ENCODE peak calls at places on chromosomes 1 and 21, in six cellular contexts. One of them, this sample, is unnamed.

GRCh38 chr1:172973424-172973823 is 77.3 kb downstream of the TNFSF18 start:
- DNase-seq in left lobe of liver: no peak
- DNase-seq in COR-L47: no peak
- DNase-seq in stimulated activated CD8-positive, alpha-beta memory T cell treated with anti-CD3 and anti-CD28 coated beads, Interleukin-2, amount 100 ng/mL, for 1 hour: no peak
- DNase-seq in hypothalamus: no peak
- DNase-seq in caudate nucleus: no peak
- DNase-seq in this sample: no peak

GRCh38 chr1:160437432-160438319 is 37.3 kb downstream of the VANGL2 start:
- DNase-seq in caudate nucleus: no peak
- DNase-seq in stimulated activated CD8-positive, alpha-beta memory T cell treated with anti-CD3 and anti-CD28 coated beads, Interleukin-2, amount 100 ng/mL, for 1 hour: no peak
- DNase-seq in hypothalamus: no peak
- DNase-seq in left lobe of liver: no peak
- DNase-seq in COR-L47: no peak
- DNase-seq in this sample: no peak

GRCh38 chr1:87074001-87074795 is 159.8 kb downstream of the HS2ST1 start:
- DNase-seq in COR-L47: no peak
- DNase-seq in caudate nucleus: no peak
- DNase-seq in left lobe of liver: no peak
- DNase-seq in hypothalamus: no peak
- DNase-seq in stimulated activated CD8-positive, alpha-beta memory T cell treated with anti-CD3 and anti-CD28 coated beads, Interleukin-2, amount 100 ng/mL, for 1 hour: no peak
- DNase-seq in this sample: no peak

GRCh38 chr1:179817056-179817455 is 60.5 kb downstream of the TOR1AIP2 start:
- DNase-seq in stimulated activated CD8-positive, alpha-beta memory T cell treated with anti-CD3 and anti-CD28 coated beads, Interleukin-2, amount 100 ng/mL, for 1 hour: no peak
- DNase-seq in left lobe of liver: no peak
- DNase-seq in caudate nucleus: no peak
- DNase-seq in hypothalamus: no peak
- DNase-seq in COR-L47: no peak
- DNase-seq in this sample: no peak

GRCh38 chr1:118912574-118912973 is 75.6 kb downstream of the TBX15 start:
- DNase-seq in stimulated activated CD8-positive, alpha-beta memory T cell treated with anti-CD3 and anti-CD28 coated beads, Interleukin-2, amount 100 ng/mL, for 1 hour: no peak
- DNase-seq in COR-L47: no peak
- DNase-seq in caudate nucleus: no peak
- DNase-seq in left lobe of liver: no peak
- DNase-seq in hypothalamus: no peak
- DNase-seq in this sample: no peak

GRCh38 chr1:145707183-145707867 is at the start of gene PDZK1:
- DNase-seq in hypothalamus: no peak
- DNase-seq in left lobe of liver: peak
- DNase-seq in COR-L47: no peak
- DNase-seq in caudate nucleus: no peak
- DNase-seq in stimulated activated CD8-positive, alpha-beta memory T cell treated with anti-CD3 and anti-CD28 coated beads, Interleukin-2, amount 100 ng/mL, for 1 hour: no peak
- DNase-seq in this sample: peak

GRCh38 chr1:235494531-235494930 is 9.7 kb downstream of the B3GALNT2 start:
- DNase-seq in stimulated activated CD8-positive, alpha-beta memory T cell treated with anti-CD3 and anti-CD28 coated beads, Interleukin-2, amount 100 ng/mL, for 1 hour: no peak
- DNase-seq in COR-L47: no peak
- DNase-seq in hypothalamus: no peak
- DNase-seq in left lobe of liver: no peak
- DNase-seq in caudate nucleus: no peak
- DNase-seq in this sample: no peak

GRCh38 chr1:27655151-27655929 is 16.7 kb downstream of the IFI6 start:
- DNase-seq in hypothalamus: no peak
- DNase-seq in stimulated activated CD8-positive, alpha-beta memory T cell treated with anti-CD3 and anti-CD28 coated beads, Interleukin-2, amount 100 ng/mL, for 1 hour: no peak
- DNase-seq in caudate nucleus: no peak
- DNase-seq in COR-L47: no peak
- DNase-seq in left lobe of liver: no peak
- DNase-seq in this sample: no peak

GRCh38 chr1:202888204-202888506 is 794 bp downstream of the RABIF start:
- DNase-seq in COR-L47: no peak
- DNase-seq in hypothalamus: no peak
- DNase-seq in stimulated activated CD8-positive, alpha-beta memory T cell treated with anti-CD3 and anti-CD28 coated beads, Interleukin-2, amount 100 ng/mL, for 1 hour: no peak
- DNase-seq in left lobe of liver: no peak
- DNase-seq in caudate nucleus: no peak
- DNase-seq in this sample: no peak

GRCh38 chr21:36199021-36199420 is 42.4 kb downstream of the DOP1B start:
- DNase-seq in hypothalamus: no peak
- DNase-seq in COR-L47: no peak
- DNase-seq in caudate nucleus: no peak
- DNase-seq in left lobe of liver: no peak
- DNase-seq in stimulated activated CD8-positive, alpha-beta memory T cell treated with anti-CD3 and anti-CD28 coated beads, Interleukin-2, amount 100 ng/mL, for 1 hour: no peak
- DNase-seq in this sample: no peak

GRCh38 chr1:181350146-181350545 is 133.2 kb upstream of the CACNA1E start:
- DNase-seq in caudate nucleus: no peak
- DNase-seq in left lobe of liver: no peak
- DNase-seq in stimulated activated CD8-positive, alpha-beta memory T cell treated with anti-CD3 and anti-CD28 coated beads, Interleukin-2, amount 100 ng/mL, for 1 hour: no peak
- DNase-seq in COR-L47: no peak
- DNase-seq in hypothalamus: no peak
- DNase-seq in this sample: no peak

GRCh38 chr1:26279598-26280332 is at the start of gene SH3BGRL3:
- DNase-seq in caudate nucleus: peak
- DNase-seq in stimulated activated CD8-positive, alpha-beta memory T cell treated with anti-CD3 and anti-CD28 coated beads, Interleukin-2, amount 100 ng/mL, for 1 hour: peak
- DNase-seq in left lobe of liver: peak
- DNase-seq in COR-L47: peak
- DNase-seq in hypothalamus: peak
- DNase-seq in this sample: peak

GRCh38 chr1:188937965-188938551 is 1539.6 kb downstream of the BRINP3 start:
- DNase-seq in stimulated activated CD8-positive, alpha-beta memory T cell treated with anti-CD3 and anti-CD28 coated beads, Interleukin-2, amount 100 ng/mL, for 1 hour: no peak
- DNase-seq in COR-L47: no peak
- DNase-seq in hypothalamus: no peak
- DNase-seq in left lobe of liver: no peak
- DNase-seq in caudate nucleus: no peak
- DNase-seq in this sample: no peak

GRCh38 chr21:45577806-45578801 is 35.9 kb upstream of the SLC19A1 start:
- DNase-seq in hypothalamus: no peak
- DNase-seq in COR-L47: peak
- DNase-seq in caudate nucleus: no peak
- DNase-seq in stimulated activated CD8-positive, alpha-beta memory T cell treated with anti-CD3 and anti-CD28 coated beads, Interleukin-2, amount 100 ng/mL, for 1 hour: no peak
- DNase-seq in left lobe of liver: peak
- DNase-seq in this sample: no peak

GRCh38 chr1:178541829-178542553 is 29.1 kb downstream of the TEX35 start:
- DNase-seq in left lobe of liver: peak
- DNase-seq in hypothalamus: no peak
- DNase-seq in COR-L47: no peak
- DNase-seq in stimulated activated CD8-positive, alpha-beta memory T cell treated with anti-CD3 and anti-CD28 coated beads, Interleukin-2, amount 100 ng/mL, for 1 hour: peak
- DNase-seq in caudate nucleus: peak
- DNase-seq in this sample: peak

GRCh38 chr1:31505884-31506497 is 70.3 kb upstream of the TINAGL1 start:
- DNase-seq in hypothalamus: no peak
- DNase-seq in left lobe of liver: no peak
- DNase-seq in stimulated activated CD8-positive, alpha-beta memory T cell treated with anti-CD3 and anti-CD28 coated beads, Interleukin-2, amount 100 ng/mL, for 1 hour: no peak
- DNase-seq in COR-L47: no peak
- DNase-seq in caudate nucleus: no peak
- DNase-seq in this sample: no peak

GRCh38 chr1:155970531-155971167 is 7.7 kb downstream of the ARHGEF2 start:
- DNase-seq in caudate nucleus: peak
- DNase-seq in hypothalamus: peak
- DNase-seq in COR-L47: no peak
- DNase-seq in left lobe of liver: no peak
- DNase-seq in stimulated activated CD8-positive, alpha-beta memory T cell treated with anti-CD3 and anti-CD28 coated beads, Interleukin-2, amount 100 ng/mL, for 1 hour: no peak
- DNase-seq in this sample: no peak

GRCh38 chr21:33940846-33941245 is 25.2 kb upstream of the ATP5PO start:
- DNase-seq in hypothalamus: no peak
- DNase-seq in stimulated activated CD8-positive, alpha-beta memory T cell treated with anti-CD3 and anti-CD28 coated beads, Interleukin-2, amount 100 ng/mL, for 1 hour: no peak
- DNase-seq in left lobe of liver: no peak
- DNase-seq in COR-L47: no peak
- DNase-seq in caudate nucleus: no peak
- DNase-seq in this sample: no peak

GRCh38 chr1:201676061-201676644 is 137.2 kb downstream of the NAV1 start:
- DNase-seq in COR-L47: no peak
- DNase-seq in stimulated activated CD8-positive, alpha-beta memory T cell treated with anti-CD3 and anti-CD28 coated beads, Interleukin-2, amount 100 ng/mL, for 1 hour: no peak
- DNase-seq in hypothalamus: no peak
- DNase-seq in left lobe of liver: no peak
- DNase-seq in caudate nucleus: no peak
- DNase-seq in this sample: no peak

GRCh38 chr1:115706774-115707425 is 61.6 kb downstream of the CASQ2 start:
- DNase-seq in caudate nucleus: no peak
- DNase-seq in stimulated activated CD8-positive, alpha-beta memory T cell treated with anti-CD3 and anti-CD28 coated beads, Interleukin-2, amount 100 ng/mL, for 1 hour: no peak
- DNase-seq in left lobe of liver: no peak
- DNase-seq in hypothalamus: no peak
- DNase-seq in COR-L47: peak
- DNase-seq in this sample: no peak

GRCh38 chr1:39952359-39953110 is 2.4 kb upstream of the MFSD2A start:
- DNase-seq in caudate nucleus: peak
- DNase-seq in COR-L47: peak
- DNase-seq in hypothalamus: peak
- DNase-seq in left lobe of liver: no peak
- DNase-seq in stimulated activated CD8-positive, alpha-beta memory T cell treated with anti-CD3 and anti-CD28 coated beads, Interleukin-2, amount 100 ng/mL, for 1 hour: no peak
- DNase-seq in this sample: peak

GRCh38 chr1:27135920-27136551 is 18.9 kb downstream of the SLC9A1 start:
- DNase-seq in COR-L47: no peak
- DNase-seq in left lobe of liver: no peak
- DNase-seq in hypothalamus: no peak
- DNase-seq in stimulated activated CD8-positive, alpha-beta memory T cell treated with anti-CD3 and anti-CD28 coated beads, Interleukin-2, amount 100 ng/mL, for 1 hour: no peak
- DNase-seq in caudate nucleus: no peak
- DNase-seq in this sample: no peak

GRCh38 chr21:39444406-39445145 is 1.0 kb downstream of the LCA5L start:
- DNase-seq in hypothalamus: no peak
- DNase-seq in stimulated activated CD8-positive, alpha-beta memory T cell treated with anti-CD3 and anti-CD28 coated beads, Interleukin-2, amount 100 ng/mL, for 1 hour: no peak
- DNase-seq in COR-L47: no peak
- DNase-seq in left lobe of liver: no peak
- DNase-seq in caudate nucleus: no peak
- DNase-seq in this sample: no peak

GRCh38 chr1:55916480-55916879 is 662.9 kb downstream of the PLPP3 start:
- DNase-seq in COR-L47: no peak
- DNase-seq in stimulated activated CD8-positive, alpha-beta memory T cell treated with anti-CD3 and anti-CD28 coated beads, Interleukin-2, amount 100 ng/mL, for 1 hour: no peak
- DNase-seq in hypothalamus: no peak
- DNase-seq in caudate nucleus: no peak
- DNase-seq in left lobe of liver: no peak
- DNase-seq in this sample: no peak

This sample was measured in pancreas.